ENCODE peak calls at places on chromosomes 5 and 9, in nine cellular contexts. Y is mucosa of gallbladder; W is CD8-positive, alpha-beta T cell; H is head of caudate nucleus; N is dermis microvascular lymphatic vessel endothelial cell; A is neuronal stem cell; I is left cardiac atrium; G is GM12865; P is IMR-90. D is an unnamed sample.

GRCh38 chr5:10708189-10708944 is 52.7 kb downstream of the DAP start:
- DNase-seq in W (no peak), G (no peak), Y (no peak), I (no peak), N (no peak), A (no peak), P (no peak), H (no peak), D (no peak)

GRCh38 chr9:108271646-108272349 is 584.0 kb downstream of the ACTL7B start:
- DNase-seq in G (peak; percentile 37), Y (no peak), W (no peak), N (peak; percentile 4), P (peak; percentile 88), I (no peak), A (peak; percentile 30), H (no peak), D (no peak)

GRCh38 chr9:83433841-83434240 is 104.4 kb downstream of the FRMD3 start:
- DNase-seq in H (no peak), N (no peak), I (no peak), Y (no peak), A (no peak), G (no peak), P (no peak), W (no peak), D (no peak)

GRCh38 chr5:127766556-127767335 is 63.6 kb downstream of the CCDC192 start:
- DNase-seq in G (no peak), I (no peak), Y (no peak), P (peak; percentile 24), A (no peak), H (no peak), W (no peak), N (peak; percentile 32), D (no peak)

GRCh38 chr9:88979021-88979420 is 12.2 kb upstream of the S1PR3 start:
- DNase-seq in I (no peak), N (no peak), H (no peak), A (no peak), G (no peak), W (no peak), Y (no peak), P (no peak), D (no peak)

GRCh38 chr9:102950341-102950740 is 44.8 kb upstream of the CYLC2 start:
- DNase-seq in H (no peak), P (no peak), Y (no peak), W (no peak), N (no peak), G (no peak), I (no peak), A (no peak), D (no peak)

GRCh38 chr9:72193478-72193881 is 44.2 kb downstream of the GDA start:
- DNase-seq in H (no peak), A (no peak), P (no peak), Y (no peak), N (no peak), I (no peak), G (peak; percentile 35), W (no peak), D (no peak)

GRCh38 chr5:10396552-10396951 is 43.1 kb downstream of the MARCHF6 start:
- DNase-seq in P (no peak), Y (no peak), G (no peak), W (no peak), H (no peak), I (no peak), N (no peak), A (no peak), D (no peak)

GRCh38 chr5:125497651-125498050 is 751.2 kb upstream of the ZNF608 start:
- DNase-seq in W (no peak), P (no peak), N (no peak), H (no peak), I (no peak), G (no peak), Y (no peak), A (no peak), D (no peak)

GRCh38 chr5:87887247-87887646 is 381.4 kb downstream of the TMEM161B start:
- DNase-seq in I (no peak), A (no peak), N (no peak), P (no peak), G (no peak), Y (no peak), W (no peak), H (no peak), D (no peak)